ENCODE peak calls at places on chromosome 14, in nine cellular contexts. R, Q, S, H, F, X, W, E and Z are unnamed samples.

GRCh38 chr14:91417983-91418386 is 365 bp upstream of the CCDC88C start:
- DNase-seq in R (peak; percentile 61), Q (peak; percentile 46), S (peak; percentile 87), H (peak; percentile 4), F (peak; percentile 91), X (peak; percentile 46), W (no peak), E (no peak), Z (peak; percentile 46)

GRCh38 chr14:63896278-63896720 is 43.5 kb downstream of the SYNE2 start:
- DNase-seq in R (no peak), Q (no peak), S (no peak), H (peak; percentile 83), F (no peak), X (peak; percentile 30), W (peak; percentile 96), E (peak; percentile 70), Z (no peak)

GRCh38 chr14:23056956-23057756 is at the start of gene CDH24:
- DNase-seq in R (peak; percentile 69), Q (peak; percentile 42), S (peak; percentile 96), H (peak; percentile 51), F (peak; percentile 80), X (peak; percentile 90), W (peak; percentile 72), E (peak; percentile 72), Z (peak; percentile 80)

GRCh38 chr14:21014761-21015190 is 10.1 kb downstream of the NDRG2 start:
- DNase-seq in R (peak; percentile 85), Q (peak; percentile 81), S (peak; percentile 82), H (peak; percentile 91), F (peak; percentile 62), X (peak; percentile 73), W (peak; percentile 93), E (peak; percentile 85), Z (peak; percentile 92)

GRCh38 chr14:21735639-21736307 is 62.2 kb upstream of the OR4E1 start:
- DNase-seq in R (no peak), Q (no peak), S (no peak), H (no peak), F (peak; percentile 45), X (no peak), W (no peak), E (no peak), Z (no peak)

GRCh38 chr14:99605299-99605961 is 1.4 kb upstream of the CCDC85C start:
- DNase-seq in R (peak; percentile 79), Q (peak; percentile 51), S (peak; percentile 81), H (peak; percentile 59), F (peak; percentile 92), X (peak; percentile 82), W (peak; percentile 47), E (peak; percentile 44), Z (peak; percentile 39)

GRCh38 chr14:68978550-68978911 is 571 bp downstream of the ACTN1 start:
- DNase-seq in R (peak; percentile 46), Q (no peak), S (peak; percentile 95), H (no peak), F (peak; percentile 26), X (peak; percentile 68), W (peak; percentile 64), E (peak; percentile 67), Z (peak; percentile 85)

GRCh38 chr14:22476882-22477281 is 112.1 kb downstream of the DAD1 start:
- DNase-seq in R (no peak), Q (no peak), S (no peak), H (no peak), F (no peak), X (no peak), W (no peak), E (no peak), Z (no peak)

GRCh38 chr14:37566811-37567371 is 28.2 kb downstream of the FOXA1 start:
- DNase-seq in R (no peak), Q (no peak), S (no peak), H (no peak), F (no peak), X (no peak), W (no peak), E (no peak), Z (no peak)

GRCh38 chr14:56183631-56184157 is 65.5 kb downstream of the PELI2 start:
- DNase-seq in R (no peak), Q (no peak), S (no peak), H (no peak), F (no peak), X (no peak), W (no peak), E (no peak), Z (no peak)

GRCh38 chr14:34064349-34064748 is 113.5 kb upstream of the EGLN3 start:
- DNase-seq in R (no peak), Q (no peak), S (no peak), H (no peak), F (no peak), X (no peak), W (no peak), E (peak; percentile 75), Z (no peak)

GRCh38 chr14:104756477-104757237 is 3.7 kb downstream of the SIVA1 start:
- DNase-seq in R (no peak), Q (no peak), S (no peak), H (no peak), F (no peak), X (no peak), W (no peak), E (no peak), Z (no peak)

GRCh38 chr14:64337901-64338615 is 43.9 kb upstream of the ESR2 start:
- DNase-seq in R (no peak), Q (peak; percentile 14), S (peak; percentile 65), H (peak; percentile 73), F (peak; percentile 29), X (peak; percentile 47), W (peak; percentile 63), E (peak; percentile 70), Z (peak; percentile 86)

GRCh38 chr14:48398675-48399282 is 723.4 kb upstream of the MDGA2 start:
- DNase-seq in R (no peak), Q (no peak), S (peak; percentile 10), H (peak; percentile 77), F (peak; percentile 19), X (peak; percentile 30), W (peak; percentile 46), E (no peak), Z (no peak)

GRCh38 chr14:34138175-34138574 is 187.3 kb upstream of the EGLN3 start:
- DNase-seq in R (no peak), Q (no peak), S (no peak), H (no peak), F (no peak), X (no peak), W (no peak), E (no peak), Z (no peak)

GRCh38 chr14:101947577-101947903 is 16.8 kb upstream of the DYNC1H1 start:
- DNase-seq in R (no peak), Q (no peak), S (no peak), H (no peak), F (peak; percentile 39), X (no peak), W (no peak), E (peak; percentile 46), Z (no peak)

GRCh38 chr14:44112774-44113460 is 394.2 kb downstream of the FSCB start:
- DNase-seq in R (no peak), Q (no peak), S (no peak), H (no peak), F (no peak), X (no peak), W (no peak), E (no peak), Z (no peak)

GRCh38 chr14:68466491-68466977 is 326.3 kb downstream of the ZFP36L1 start:
- DNase-seq in R (no peak), Q (no peak), S (no peak), H (no peak), F (no peak), X (peak; percentile 84), W (peak; percentile 97), E (peak; percentile 31), Z (no peak)

GRCh38 chr14:49549446-49549845 is 36.7 kb downstream of the RPS29 start:
- DNase-seq in R (no peak), Q (no peak), S (no peak), H (no peak), F (no peak), X (no peak), W (no peak), E (no peak), Z (no peak)

GRCh38 chr14:72812292-72812851 is 81.5 kb downstream of the DPF3 start:
- DNase-seq in R (no peak), Q (no peak), S (peak; percentile 51), H (no peak), F (no peak), X (no peak), W (no peak), E (peak; percentile 50), Z (peak; percentile 27)

GRCh38 chr14:31419179-31420012 is 954 bp downstream of the HEATR5A start:
- DNase-seq in R (no peak), Q (no peak), S (no peak), H (no peak), F (no peak), X (no peak), W (peak; percentile 59), E (no peak), Z (no peak)

GRCh38 chr14:77691259-77691658 is 16.6 kb downstream of the ALKBH1 start:
- DNase-seq in R (no peak), Q (no peak), S (no peak), H (peak; percentile 82), F (no peak), X (no peak), W (peak; percentile 29), E (no peak), Z (no peak)

GRCh38 chr14:93005838-93006237 is 82.9 kb downstream of the CHGA start:
- DNase-seq in R (no peak), Q (no peak), S (no peak), H (no peak), F (no peak), X (no peak), W (no peak), E (no peak), Z (no peak)

GRCh38 chr14:50967719-50968266 is 23.5 kb upstream of the PYGL start:
- DNase-seq in R (no peak), Q (no peak), S (no peak), H (no peak), F (no peak), X (no peak), W (no peak), E (no peak), Z (no peak)

GRCh38 chr14:77097006-77097688 is 911 bp upstream of the CIPC start:
- DNase-seq in R (no peak), Q (no peak), S (no peak), H (peak; percentile 56), F (no peak), X (no peak), W (peak; percentile 66), E (no peak), Z (no peak)

GRCh38 chr14:91893659-91894058 is 26.3 kb upstream of the TC2N start:
- DNase-seq in R (no peak), Q (no peak), S (no peak), H (no peak), F (no peak), X (no peak), W (no peak), E (no peak), Z (no peak)

GRCh38 chr14:83463500-83464098 is 1929.9 kb upstream of the SEL1L start:
- DNase-seq in R (no peak), Q (no peak), S (peak; percentile 1), H (peak; percentile 76), F (peak; percentile 21), X (peak; percentile 7), W (peak; percentile 87), E (peak; percentile 21), Z (peak; percentile 59)

GRCh38 chr14:21503376-21503775 is 7.8 kb downstream of the METTL3 start:
- DNase-seq in R (no peak), Q (no peak), S (no peak), H (no peak), F (no peak), X (no peak), W (no peak), E (no peak), Z (no peak)